ENCODE peak calls at places on chromosome 1, in eight cellular contexts. M is HCT116, L is stomach, Y is K562, J is upper lobe of left lung, H is GM12892, P is GM12891, B is HepG2. Z is an unnamed sample.
A peak's percentile ranks its signal among the peaks of the same experiment; 100 is the strongest.

GRCh38 chr1:227805606-227806197 is 9.8 kb upstream of the PRSS38 start:
- DNase-seq in Y (no peak), L (no peak), P (no peak), B (no peak), J (no peak), H (no peak), M (peak; percentile 96), Z (no peak)

GRCh38 chr1:84944767-84945486 is 51.9 kb upstream of the LPAR3 start:
- DNase-seq in J (no peak), H (no peak), M (peak; percentile 90), P (peak; percentile 22), L (peak; percentile 57), Y (peak; percentile 69), B (peak; percentile 84), Z (no peak)

GRCh38 chr1:1196431-1197187 is 9.8 kb downstream of the TNFRSF18 start:
- DNase-seq in H (no peak), B (no peak), L (no peak), J (peak; percentile 58), Y (no peak), P (no peak), M (no peak), Z (no peak)

GRCh38 chr1:201176931-201177330 is 13.7 kb upstream of the IGFN1 start:
- DNase-seq in Y (no peak), L (peak; percentile 34), H (no peak), M (no peak), B (no peak), P (no peak), J (no peak), Z (peak; percentile 22)

GRCh38 chr1:24878775-24879742 is 51.0 kb downstream of the RUNX3 start:
- DNase-seq in P (no peak), M (no peak), Y (no peak), J (no peak), H (no peak), B (peak; percentile 51), L (peak; percentile 19), Z (no peak)

GRCh38 chr1:38246955-38247952 is 200.7 kb upstream of the POU3F1 start:
- DNase-seq in L (no peak), P (no peak), H (no peak), B (peak; percentile 46), Y (no peak), M (no peak), J (no peak), Z (no peak)

GRCh38 chr1:231724876-231725647 is 98.5 kb downstream of the DISC1 start:
- DNase-seq in H (peak; percentile 13), Y (peak; percentile 74), M (peak; percentile 76), P (peak; percentile 6), B (peak; percentile 57), L (no peak), J (no peak), Z (no peak)

GRCh38 chr1:6625579-6626149 is 996 bp downstream of the THAP3 start:
- DNase-seq in M (no peak), J (no peak), P (no peak), L (peak; percentile 38), B (no peak), Y (no peak), H (no peak), Z (no peak)

GRCh38 chr1:64163972-64164371 is 39.5 kb upstream of the UBE2U start:
- DNase-seq in Y (no peak), B (no peak), L (no peak), M (no peak), J (no peak), H (no peak), P (no peak), Z (no peak)

GRCh38 chr1:95340056-95340455 is 106.0 kb downstream of the RWDD3 start:
- DNase-seq in M (no peak), P (no peak), J (no peak), Y (no peak), H (no peak), B (no peak), L (no peak), Z (no peak)

GRCh38 chr1:174218983-174219382 is 59.7 kb downstream of the RABGAP1L start:
- DNase-seq in H (no peak), J (no peak), Y (no peak), M (no peak), L (no peak), P (no peak), B (no peak), Z (no peak)

GRCh38 chr1:8406946-8407345 is 89.0 kb downstream of the SLC45A1 start:
- DNase-seq in Y (no peak), H (no peak), L (no peak), M (no peak), B (no peak), P (no peak), J (no peak), Z (no peak)

GRCh38 chr1:185720633-185721272 is 13.4 kb upstream of the HMCN1 start:
- DNase-seq in H (no peak), J (no peak), Y (no peak), M (peak; percentile 35), P (no peak), L (no peak), B (peak; percentile 17), Z (no peak)

GRCh38 chr1:160740133-160740688 is 1.2 kb downstream of the SLAMF7 start:
- DNase-seq in B (no peak), P (no peak), J (no peak), L (no peak), H (no peak), M (no peak), Y (no peak), Z (no peak)

GRCh38 chr1:62841587-62842169 is 57.7 kb downstream of the ATG4C start:
- DNase-seq in P (peak; percentile 1), L (no peak), H (peak; percentile 3), B (peak; percentile 54), Y (peak; percentile 53), M (peak; percentile 49), J (no peak), Z (no peak)

GRCh38 chr1:69175078-69175477 is 392.6 kb upstream of the LRRC7 start:
- DNase-seq in H (no peak), L (no peak), P (no peak), Y (no peak), B (no peak), J (no peak), M (no peak), Z (no peak)

GRCh38 chr1:177069489-177069888 is 95.0 kb downstream of the ASTN1 start:
- DNase-seq in L (no peak), M (no peak), B (no peak), H (no peak), Y (no peak), P (no peak), J (no peak), Z (no peak)

GRCh38 chr1:164473544-164473943 is 85.4 kb upstream of the PBX1 start:
- DNase-seq in B (no peak), M (no peak), L (no peak), Y (no peak), J (no peak), H (no peak), P (no peak), Z (no peak)

GRCh38 chr1:31755197-31755611 is 8.9 kb downstream of the ADGRB2 start:
- DNase-seq in P (no peak), J (no peak), M (no peak), H (no peak), B (no peak), L (no peak), Y (no peak), Z (no peak)

GRCh38 chr1:58883037-58883887 is 99.4 kb upstream of the JUN start:
- DNase-seq in J (no peak), H (no peak), M (peak; percentile 85), P (no peak), L (peak; percentile 85), B (peak; percentile 93), Y (peak; percentile 71), Z (peak; percentile 83)
- TF ChIP-seq POLR2AphosphoS5 in J (peak; percentile 91), H (no peak), M (peak; percentile 74), P (no peak), L (peak; percentile 35), B (no peak), Y (no peak), Z (no peak)

DNA sequence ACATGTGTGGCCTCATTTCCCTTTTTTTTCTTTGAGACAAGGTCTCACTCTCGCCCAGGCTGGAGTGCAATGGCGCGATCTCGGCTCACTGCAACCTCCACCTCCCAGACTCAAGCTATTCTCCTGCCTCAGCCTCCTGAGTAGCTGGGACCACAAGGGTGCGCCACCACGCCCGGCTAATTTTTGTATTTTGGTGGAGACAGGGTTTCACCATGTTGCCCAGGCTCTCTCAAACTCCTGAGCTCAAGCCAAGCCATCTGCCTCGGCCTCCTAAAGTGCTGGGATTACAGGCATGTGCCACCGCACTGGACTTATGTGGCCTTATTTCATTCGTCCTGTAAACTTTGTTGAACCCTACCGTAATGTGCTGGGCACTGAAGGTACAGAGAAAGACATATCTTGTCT is 569 bp upstream of the WARS2 start:
- DNase-seq in P (no peak), Y (no peak), L (no peak), J (peak; percentile 11), B (peak; percentile 29), H (no peak), M (no peak), Z (peak; percentile 85)
- TF ChIP-seq POLR2A in P (no peak), Y (peak; percentile 37), L (no peak), J (no peak), B (no peak), H (no peak), M (no peak), Z (no peak)

GRCh38 chr1:167819849-167820683 is 93.9 kb downstream of the ADCY10 start:
- DNase-seq in J (peak; percentile 94), L (peak; percentile 79), M (peak; percentile 41), P (peak; percentile 65), Y (peak; percentile 94), B (no peak), H (peak; percentile 53), Z (peak; percentile 84)

GRCh38 chr1:167820684-167821355 is 93.1 kb downstream of the ADCY10 start:
- DNase-seq in H (no peak), J (peak; percentile 28), B (no peak), M (no peak), P (no peak), Y (no peak), L (no peak), Z (no peak)

GRCh38 chr1:167821356-167821685 is 92.6 kb downstream of the ADCY10 start:
- DNase-seq in P (no peak), J (no peak), B (no peak), Y (no peak), L (no peak), H (no peak), M (no peak), Z (no peak)

GRCh38 chr1:167812972-167813371 is 91.2 kb downstream of the MPZL1 start:
- DNase-seq in B (no peak), J (no peak), Y (no peak), L (no peak), M (no peak), H (no peak), P (no peak), Z (no peak)

DNA sequence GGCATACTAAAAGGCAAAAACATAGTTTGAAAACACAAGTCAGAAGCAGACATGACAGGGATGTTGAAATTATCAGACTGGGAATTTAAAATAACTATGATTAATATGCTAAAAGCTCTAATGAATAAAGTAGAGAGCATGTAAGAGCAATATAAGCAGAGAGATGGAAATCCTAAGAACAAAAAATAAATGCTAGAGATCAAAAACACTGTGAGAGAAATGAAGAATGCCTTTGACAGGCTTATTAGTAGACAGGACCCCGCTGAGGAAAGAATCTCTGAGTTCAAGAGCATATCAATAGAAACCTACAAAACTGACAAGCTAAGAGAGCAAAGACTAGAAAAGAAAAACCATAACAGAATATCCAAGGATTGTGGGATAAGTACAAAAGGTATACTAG is 93.9 kb downstream of the MPZL1 start:
- DNase-seq in H (no peak), B (no peak), M (no peak), L (no peak), Y (no peak), P (no peak), J (no peak), Z (no peak)
- TF ChIP-seq POLR2AphosphoS5 in H (no peak), B (no peak), M (no peak), L (no peak), Y (no peak), P (no peak), J (no peak), Z (no peak)

GRCh38 chr1:234668577-234668955 is 58.6 kb upstream of the IRF2BP2 start:
- DNase-seq in L (no peak), H (no peak), M (no peak), J (no peak), Y (no peak), P (no peak), B (no peak), Z (no peak)
- TF ChIP-seq POLR2A in L (no peak), H (no peak), M (no peak), J (no peak), Y (no peak), P (no peak), B (no peak), Z (no peak)

Z was measured in spleen.